ENCODE peak calls at places on chromosomes 2 and 18, in four cellular contexts. D, S, Z and A are unnamed samples. For H3K36me3, the result is how much of the 10 kb centered on the place peaks cover.

GRCh38 chr2:128646091-128646490 is 327.4 kb upstream of the HS6ST1 start:
- DNase-seq in D (no peak), S (no peak), Z (no peak), A (no peak)

GRCh38 chr2:175742367-175742766 is 259.7 kb downstream of the LNPK start:
- DNase-seq in D (no peak), S (no peak), Z (no peak), A (peak)

GRCh38 chr2:165698621-165698946 is 95.5 kb downstream of the GALNT3 start:
- DNase-seq in D (peak), S (no peak), Z (no peak), A (peak)

GRCh38 chr18:22667616-22668422 is 250.1 kb upstream of the CTAGE1 start:
- DNase-seq in D (no peak), S (no peak), Z (no peak), A (peak)

GRCh38 chr18:80154293-80154692 is 45.2 kb downstream of the ADNP2 start:
- DNase-seq in D (peak), S (no peak), Z (no peak), A (peak)

GRCh38 chr2:235268535-235268934 is 225.3 kb upstream of the AGAP1 start:
- DNase-seq in D (no peak), S (no peak), Z (no peak), A (peak)

GRCh38 chr2:45918816-45919655 is 267.6 kb downstream of the PRKCE start:
- DNase-seq in D (no peak), S (no peak), Z (no peak), A (no peak)

GRCh38 chr2:171598713-171599319 is 76.5 kb downstream of the CYBRD1 start:
- DNase-seq in D (peak), S (no peak), Z (no peak), A (peak)

GRCh38 chr2:145200307-145200706 is 680.4 kb upstream of the ZEB2 start:
- DNase-seq in D (no peak), S (no peak), Z (no peak), A (no peak)

GRCh38 chr2:37665038-37665437 is 6.4 kb downstream of the CDC42EP3 start:
- DNase-seq in D (no peak), S (no peak), Z (no peak), A (no peak)

GRCh38 chr2:214261683-214262082 is 149.2 kb upstream of the VWC2L start:
- DNase-seq in D (no peak), S (no peak), Z (no peak), A (peak)

GRCh38 chr2:108906403-108907077 is 82.5 kb downstream of the EDAR start:
- DNase-seq in D (no peak), S (no peak), Z (no peak), A (no peak)

GRCh38 chr2:145760781-145761649 is 1241.1 kb upstream of the ZEB2 start:
- DNase-seq in D (no peak), S (no peak), Z (no peak), A (peak)

GRCh38 chr2:83594841-83595720 is 864.0 kb downstream of the SUCLG1 start:
- DNase-seq in D (no peak), S (no peak), Z (no peak), A (no peak)

GRCh38 chr2:68091439-68092034 is 28.7 kb upstream of the C1D start:
- DNase-seq in D (no peak), S (no peak), Z (no peak), A (no peak)

GRCh38 chr18:59884331-59884730 is 15.5 kb upstream of the PMAIP1 start:
- DNase-seq in D (no peak), S (no peak), Z (no peak), A (no peak)

GRCh38 chr18:59877366-59877765 is 22.4 kb upstream of the PMAIP1 start:
- DNase-seq in D (no peak), S (no peak), Z (no peak), A (no peak)

GRCh38 chr18:59885579-59886163 is 14.1 kb upstream of the PMAIP1 start:
- DNase-seq in D (peak), S (no peak), Z (no peak), A (peak)

GRCh38 chr18:59878644-59879043 is 21.2 kb upstream of the PMAIP1 start:
- DNase-seq in D (no peak), S (no peak), Z (no peak), A (no peak)

GRCh38 chr18:59881728-59882685 is 17.8 kb upstream of the PMAIP1 start:
- DNase-seq in D (no peak), S (no peak), Z (no peak), A (peak)
- H3K4me3 ChIP-seq in D (peak), S (no peak), Z (no peak), A (no peak)

DNA sequence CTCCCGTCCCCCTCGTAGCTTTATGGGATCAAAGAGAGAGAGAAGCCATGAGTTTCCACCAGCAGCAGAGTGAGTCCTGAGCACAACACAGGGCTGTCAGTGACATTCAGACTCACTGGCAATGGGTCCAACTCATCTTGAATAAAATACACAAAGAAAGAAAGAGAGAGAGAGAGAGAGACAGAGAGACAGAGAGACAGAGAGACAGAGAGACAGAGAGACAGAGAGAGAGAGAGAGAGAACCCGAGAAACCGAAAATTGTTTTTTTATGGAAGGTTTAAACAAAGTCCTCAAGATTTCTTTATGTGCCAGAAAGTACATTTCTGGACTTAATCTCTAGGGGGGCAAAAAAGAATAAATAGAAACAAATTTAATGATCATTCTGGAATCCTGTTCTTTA is 11.5 kb upstream of the BCL2 start:
- DNase-seq in D (no peak), S (no peak), Z (no peak), A (no peak)
- H3K36me3 ChIP-seq in D (under half), S (half or more), Z (under half), A (under half)

DNA sequence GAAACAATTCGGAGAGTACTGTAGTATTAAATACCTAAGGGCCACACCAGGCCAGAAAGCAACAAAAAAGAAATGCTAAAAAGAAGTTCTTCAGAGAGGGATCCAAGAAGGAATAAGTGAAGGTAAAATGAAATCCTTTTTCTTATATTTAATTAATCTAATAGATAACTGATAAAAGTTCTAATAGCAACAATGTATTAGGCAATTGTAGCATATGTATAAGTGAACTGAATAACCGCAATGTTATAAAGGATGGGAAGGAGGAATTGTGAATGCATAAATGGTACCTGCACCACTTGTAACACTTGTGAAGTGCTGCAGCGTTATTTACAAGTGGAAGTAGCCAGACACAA is 21.8 kb downstream of the TMSB10 start:
- DNase-seq in D (no peak), S (no peak), Z (no peak), A (no peak)
- H3K4me3 ChIP-seq in D (peak), S (no peak), Z (peak), A (no peak)

GRCh38 chr2:24840962-24841945 is 48.0 kb downstream of the CENPO start:
- DNase-seq in D (no peak), S (no peak), Z (no peak), A (no peak)
- H3K36me3 ChIP-seq in D (under half), S (under half), Z (under half), A (under half)

GRCh38 chr2:59276917-59277316 is 1035.8 kb upstream of the FANCL start:
- DNase-seq in D (no peak), S (no peak), Z (no peak), A (no peak)

GRCh38 chr2:59277656-59278055 is 1036.5 kb upstream of the FANCL start:
- DNase-seq in D (no peak), S (no peak), Z (no peak), A (peak)

DNA sequence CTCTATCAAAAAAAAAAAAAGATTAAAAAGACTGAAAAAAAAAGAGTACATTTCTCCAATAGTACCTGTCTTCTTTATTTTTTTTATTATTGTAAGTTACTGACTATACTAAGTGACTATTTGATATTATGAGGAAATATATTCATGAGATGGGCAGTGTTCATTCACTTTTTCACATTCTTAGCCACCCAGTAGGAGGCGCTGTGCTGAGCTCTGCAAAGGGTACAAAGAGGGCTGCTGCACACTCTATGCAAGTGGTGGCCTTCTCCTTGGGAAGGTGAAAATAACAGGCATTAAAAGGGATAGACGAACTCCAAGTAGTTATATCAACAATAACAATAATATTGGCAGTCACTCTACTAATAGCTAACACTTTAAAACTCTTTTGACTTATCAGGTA is 1034.9 kb upstream of the FANCL start:
- DNase-seq in D (no peak), S (no peak), Z (no peak), A (no peak)
- H3K4me3 ChIP-seq in D (no peak), S (no peak), Z (no peak), A (no peak)

GRCh38 chr2:44330801-44331200 is 30.5 kb downstream of the PREPL start:
- DNase-seq in D (no peak), S (no peak), Z (no peak), A (no peak)

GRCh38 chr2:44333994-44334393 is 27.3 kb downstream of the PREPL start:
- DNase-seq in D (no peak), S (no peak), Z (no peak), A (no peak)

DNA sequence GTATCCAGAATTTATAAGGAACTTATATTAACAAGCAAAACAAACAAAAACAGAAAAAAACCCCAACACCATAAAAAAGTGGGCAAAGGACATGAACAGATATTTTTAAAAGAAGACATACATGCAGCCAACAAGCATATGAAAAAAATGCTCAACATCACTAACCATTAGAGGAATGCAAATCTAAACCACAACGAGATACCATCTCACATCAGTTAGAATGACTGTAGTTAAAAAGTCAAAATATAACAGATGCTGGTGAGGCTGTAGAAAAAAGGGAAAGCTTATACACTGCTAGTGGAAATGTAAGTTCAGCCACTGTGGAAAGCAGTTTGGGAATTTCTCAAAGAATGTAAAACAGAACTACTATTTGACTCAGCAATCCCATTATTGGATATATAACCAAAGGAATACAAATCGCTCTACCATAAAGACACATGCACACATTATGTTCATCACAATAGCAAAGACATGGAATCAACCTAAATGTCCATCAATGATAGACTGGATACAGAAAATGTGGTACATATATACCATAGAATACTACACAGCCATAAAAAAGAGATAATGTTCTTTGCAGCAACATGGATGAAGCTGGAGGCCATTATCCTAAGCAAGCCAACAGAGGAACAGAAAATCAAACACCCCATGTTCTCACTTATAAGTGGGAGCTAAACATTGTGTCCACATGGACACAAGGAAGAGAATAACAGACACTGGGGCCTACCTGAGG is 25.3 kb downstream of the PREPL start:
- DNase-seq in D (no peak), S (no peak), Z (no peak), A (no peak)
- H3K36me3 ChIP-seq in D (half or more), S (half or more), Z (under half), A (under half)

GRCh38 chr18:58224425-58224750 is 180.4 kb downstream of the NEDD4L start:
- DNase-seq in D (no peak), S (no peak), Z (no peak), A (no peak)

GRCh38 chr18:58222439-58223125 is 178.6 kb downstream of the NEDD4L start:
- DNase-seq in D (no peak), S (no peak), Z (no peak), A (peak)

GRCh38 chr18:58225101-58225500 is 181.1 kb downstream of the NEDD4L start:
- DNase-seq in D (no peak), S (no peak), Z (no peak), A (peak)

GRCh38 chr18:58226476-58226875 is 182.4 kb downstream of the NEDD4L start:
- DNase-seq in D (no peak), S (no peak), Z (no peak), A (no peak)

DNA sequence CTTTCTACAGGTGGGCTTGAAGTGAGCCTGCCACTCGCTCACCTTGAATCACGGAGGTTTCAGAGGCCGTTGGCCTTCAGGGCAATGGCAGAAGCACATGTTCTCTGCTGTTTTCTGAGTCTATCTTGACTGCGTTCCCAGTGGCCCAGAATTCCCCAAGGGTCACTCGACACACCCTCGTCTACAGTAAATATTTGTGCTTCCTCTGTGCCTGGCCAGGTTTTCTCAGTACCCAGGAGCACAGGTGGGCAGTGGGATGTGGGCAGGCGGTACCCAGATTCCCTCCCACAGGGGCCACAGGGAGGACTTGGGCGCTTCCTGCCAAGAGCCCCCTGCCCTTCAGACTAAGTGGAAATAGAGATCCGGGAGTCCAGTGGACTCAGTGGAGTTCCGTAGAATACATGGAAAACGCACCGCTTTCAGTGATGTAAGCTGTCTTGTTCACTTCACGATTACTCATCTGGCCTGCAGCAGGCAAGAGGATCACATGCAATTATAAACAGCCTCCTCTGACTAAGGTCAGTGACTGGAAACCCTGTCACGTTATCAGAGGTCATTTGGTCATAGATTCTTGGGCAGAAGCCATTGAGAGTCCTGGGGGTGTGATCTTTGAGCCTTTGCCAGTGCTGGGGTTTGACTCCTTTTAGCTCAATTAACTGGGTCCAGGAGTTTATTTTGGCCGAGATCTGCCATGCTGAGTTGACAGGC is 179.8 kb downstream of the NEDD4L start:
- DNase-seq in D (no peak), S (no peak), Z (no peak), A (peak)
- H3K4me3 ChIP-seq in D (peak), S (no peak), Z (no peak), A (peak)

GRCh38 chr18:77012751-77013550 is 119.6 kb downstream of the MBP start:
- DNase-seq in D (no peak), S (no peak), Z (no peak), A (peak)

GRCh38 chr18:77016133-77016839 is 116.3 kb downstream of the MBP start:
- DNase-seq in D (no peak), S (no peak), Z (no peak), A (no peak)

GRCh38 chr18:77013777-77014525 is 118.6 kb downstream of the MBP start:
- DNase-seq in D (no peak), S (peak), Z (peak), A (no peak)

GRCh38 chr18:77015176-77015575 is 117.4 kb downstream of the MBP start:
- DNase-seq in D (no peak), S (no peak), Z (no peak), A (no peak)

GRCh38 chr18:77014538-77014937 is 118.0 kb downstream of the MBP start:
- DNase-seq in D (no peak), S (peak), Z (no peak), A (no peak)
- H3K36me3 ChIP-seq in D (under half), S (under half), Z (under half), A (under half)